ENCODE peak calls at places on chromosomes 12 and 14, in seven cellular contexts. T is pulmonary artery endothelial cell; P is HS-5; Z is stimulated activated CD4-positive, alpha-beta T cell treated with anti-CD3 and anti-CD28 coated beads, Interleukin-2, amount 100 ng/mL, for 48 hours; J is RPMI7951; B is lung; V is cardiac fibroblast. C is an unnamed sample.

GRCh38 chr14:92613008-92613658 is 99.6 kb downstream of the RIN3 start:
- DNase-seq in Z (peak; percentile 70), J (no peak), P (no peak), B (peak; percentile 55), T (no peak), V (peak; percentile 23), C (peak; percentile 37)

GRCh38 chr12:94831081-94831747 is 172.3 kb downstream of the NDUFA12 start:
- DNase-seq in V (no peak), B (no peak), Z (no peak), J (no peak), P (no peak), T (no peak), C (no peak)

GRCh38 chr14:29926228-29926627 is 1.4 kb downstream of the PRKD1 start:
- DNase-seq in P (no peak), T (no peak), V (no peak), Z (no peak), B (no peak), J (no peak), C (no peak)

GRCh38 chr12:123602651-123603195 is 824 bp downstream of the DDX55 start:
- DNase-seq in T (no peak), B (no peak), J (peak; percentile 36), P (no peak), V (peak; percentile 13), Z (no peak), C (no peak)

GRCh38 chr14:29016050-29016900 is 249.7 kb downstream of the FOXG1 start:
- DNase-seq in J (peak; percentile 13), P (no peak), Z (peak; percentile 1), B (no peak), V (peak; percentile 64), T (peak; percentile 5), C (no peak)

GRCh38 chr12:96258451-96258933 is 64.3 kb downstream of the ELK3 start:
- DNase-seq in Z (no peak), V (peak; percentile 96), T (no peak), B (no peak), P (no peak), J (peak; percentile 64), C (no peak)

GRCh38 chr14:76768201-76768656 is 7.0 kb downstream of the VASH1 start:
- DNase-seq in Z (peak; percentile 50), B (peak; percentile 51), P (no peak), J (no peak), T (peak; percentile 32), V (peak; percentile 54), C (peak; percentile 96)

GRCh38 chr12:23083267-23083666 is 458.3 kb downstream of the ETNK1 start:
- DNase-seq in B (no peak), T (no peak), J (peak; percentile 88), Z (no peak), P (peak; percentile 92), V (peak; percentile 27), C (no peak)

GRCh38 chr14:101539929-101540328 is 21.4 kb upstream of the DIO3 start:
- DNase-seq in P (no peak), V (no peak), T (no peak), J (no peak), B (no peak), Z (no peak), C (no peak)

C was measured in CMK.